ENCODE peak calls at places on chromosomes 7 and 10, in four cellular contexts. K is endothelial cell; P is astrocyte; N is CD4-positive, alpha-beta T cell. M is an unnamed sample.

GRCh38 chr10:117005454-117006055 is 568 bp upstream of the SHTN1 start:
- DNase-seq in K (peak; percentile 30), P (no peak), N (no peak), M (peak; percentile 55)

GRCh38 chr7:7884855-7885254 is 83.7 kb upstream of the GLCCI1 start:
- DNase-seq in K (no peak), P (peak; percentile 51), N (no peak), M (no peak)

GRCh38 chr10:36148207-36148606 is 506.1 kb upstream of the FZD8 start:
- DNase-seq in K (no peak), P (no peak), N (no peak), M (no peak)

GRCh38 chr7:116353614-116354013 is 143.3 kb downstream of the TES start:
- DNase-seq in K (no peak), P (peak; percentile 18), N (no peak), M (no peak)

GRCh38 chr10:49034925-49035324 is 80.4 kb downstream of the VSTM4 start:
- DNase-seq in K (no peak), P (no peak), N (no peak), M (no peak)

GRCh38 chr7:28389504-28390385 is 22.6 kb upstream of the CREB5 start:
- DNase-seq in K (no peak), P (peak; percentile 52), N (no peak), M (no peak)

GRCh38 chr7:52423251-52423650 is 612.2 kb upstream of the POM121L12 start:
- DNase-seq in K (no peak), P (no peak), N (no peak), M (no peak)

GRCh38 chr10:3926675-3927525 is 141.9 kb upstream of the KLF6 start:
- DNase-seq in K (no peak), P (peak; percentile 72), N (no peak), M (no peak)

GRCh38 chr10:57973451-57973850 is 294.2 kb downstream of the IPMK start:
- DNase-seq in K (no peak), P (peak; percentile 45), N (no peak), M (no peak)

GRCh38 chr7:33722383-33723096 is 182.8 kb upstream of the BMPER start:
- DNase-seq in K (no peak), P (peak; percentile 66), N (no peak), M (peak; percentile 34)

GRCh38 chr7:66224171-66224773 is 19.1 kb downstream of the TPST1 start:
- DNase-seq in K (no peak), P (no peak), N (no peak), M (no peak)

GRCh38 chr10:96390460-96390864 is 31.7 kb upstream of the OPALIN start:
- DNase-seq in K (no peak), P (no peak), N (no peak), M (no peak)

GRCh38 chr7:46627038-46627315 is 705.9 kb upstream of the IGFBP3 start:
- DNase-seq in K (no peak), P (peak; percentile 20), N (no peak), M (no peak)

GRCh38 chr7:148700693-148701092 is 2.0 kb downstream of the CUL1 start:
- DNase-seq in K (no peak), P (peak; percentile 56), N (peak; percentile 34), M (no peak)

GRCh38 chr10:104580774-104581675 is 60.1 kb upstream of the SORCS3 start:
- DNase-seq in K (peak; percentile 85), P (peak; percentile 25), N (peak; percentile 67), M (peak; percentile 84)

GRCh38 chr7:149462101-149462520 is 1.2 kb upstream of the ZNF777 start:
- DNase-seq in K (no peak), P (no peak), N (no peak), M (no peak)

GRCh38 chr10:131859341-131860020 is 41.3 kb upstream of the PPP2R2D start:
- DNase-seq in K (no peak), P (no peak), N (no peak), M (no peak)

GRCh38 chr10:99973190-99973589 is 36.6 kb downstream of the DNMBP start:
- DNase-seq in K (no peak), P (no peak), N (no peak), M (no peak)
- TF ChIP-seq CTCF in K (no peak), P (peak; percentile 39), N (no peak), M (no peak)

DNA sequence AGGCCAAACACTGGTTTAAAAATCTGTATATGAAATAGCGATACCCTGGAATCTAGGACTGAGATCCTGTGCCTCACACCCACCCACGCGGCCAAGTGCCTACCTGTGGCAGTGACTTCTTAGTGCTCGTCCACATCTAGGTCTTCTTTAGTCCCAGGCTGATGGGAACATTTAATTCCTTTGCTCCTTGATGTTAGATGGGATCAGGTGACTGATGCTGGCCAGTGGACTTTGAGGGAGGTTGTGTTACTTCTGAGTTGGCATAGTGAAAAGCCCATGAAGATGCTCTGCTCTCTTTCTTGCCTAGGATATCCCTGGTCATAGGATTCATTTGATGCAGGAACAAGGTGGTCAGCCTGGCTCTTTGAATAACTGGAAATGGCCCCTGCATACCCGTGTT is 59.2 kb downstream of the BMPR1A start:
- DNase-seq in K (no peak), P (no peak), N (no peak), M (no peak)
- TF ChIP-seq CTCF in K (no peak), P (no peak), N (no peak), M (no peak)

GRCh38 chr10:6478722-6479121 is 101.4 kb downstream of the PRKCQ start:
- DNase-seq in K (no peak), P (no peak), N (no peak), M (no peak)
- TF ChIP-seq CTCF in K (no peak), P (no peak), N (no peak), M (no peak)

DNA sequence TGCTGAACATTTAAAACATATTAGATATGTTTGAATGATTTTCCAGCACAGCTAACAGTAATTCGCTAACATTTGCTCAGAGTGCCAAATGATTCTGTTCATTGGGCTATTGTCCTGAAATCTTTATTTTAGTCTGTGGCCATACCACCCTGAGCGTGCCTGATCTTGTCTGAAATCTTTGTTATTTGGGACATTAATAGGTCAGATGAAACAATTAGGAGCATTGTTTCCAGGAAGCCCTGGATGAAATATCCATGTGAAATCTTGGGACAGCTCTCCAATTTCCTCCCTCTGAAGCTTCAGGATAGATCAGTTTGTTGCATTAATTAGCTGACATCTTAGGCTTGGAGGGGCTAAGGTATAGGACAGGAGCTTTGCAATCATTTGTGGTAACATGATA is 512.0 kb downstream of the KIF20B start:
- DNase-seq in K (no peak), P (no peak), N (no peak), M (no peak)
- TF ChIP-seq CTCF in K (no peak), P (no peak), N (no peak), M (no peak)

GRCh38 chr10:124742418-124743187 is 1.6 kb downstream of the FAM53B start:
- DNase-seq in K (peak; percentile 43), P (no peak), N (no peak), M (no peak)
- TF ChIP-seq CTCF in K (no peak), P (peak; percentile 25), N (no peak), M (no peak)

GRCh38 chr10:10903620-10904019 is 114.1 kb upstream of the CELF2 start:
- DNase-seq in K (no peak), P (no peak), N (no peak), M (no peak)
- TF ChIP-seq CTCF in K (no peak), P (no peak), N (no peak), M (no peak)

GRCh38 chr10:54940418-54940817 is 139.4 kb upstream of the PCDH15 start:
- DNase-seq in K (no peak), P (no peak), N (no peak), M (no peak)
- TF ChIP-seq CTCF in K (no peak), P (no peak), N (no peak), M (no peak)

DNA sequence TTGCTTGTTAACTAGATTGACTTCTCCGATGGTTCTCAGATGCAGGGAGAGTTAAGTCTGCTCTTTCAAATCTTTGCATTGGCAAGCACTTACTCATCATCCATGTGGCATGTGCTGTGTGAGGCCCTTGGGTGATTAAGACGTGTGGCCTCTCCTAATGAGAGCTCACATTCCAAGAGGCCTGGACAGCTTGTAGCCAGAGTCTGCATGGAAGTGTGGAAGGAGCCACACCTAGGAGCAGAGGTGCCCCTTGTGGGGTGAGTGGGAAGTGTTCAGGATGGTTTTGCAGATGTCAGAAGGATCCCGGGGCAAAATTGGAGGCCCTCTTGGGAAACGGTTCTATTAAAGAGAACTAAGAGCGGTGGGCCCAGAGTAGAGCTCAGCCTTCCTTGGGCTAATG is 225.9 kb downstream of the PAXIP1 start:
- DNase-seq in K (no peak), P (peak; percentile 87), N (no peak), M (no peak)
- TF ChIP-seq CTCF in K (peak; percentile 24), P (peak; percentile 27), N (no peak), M (no peak)

GRCh38 chr10:127919418-127920191 is 12.7 kb downstream of the PTPRE start:
- DNase-seq in K (no peak), P (peak; percentile 93), N (no peak), M (no peak)
- TF ChIP-seq CTCF in K (no peak), P (peak; percentile 35), N (no peak), M (no peak)

DNA sequence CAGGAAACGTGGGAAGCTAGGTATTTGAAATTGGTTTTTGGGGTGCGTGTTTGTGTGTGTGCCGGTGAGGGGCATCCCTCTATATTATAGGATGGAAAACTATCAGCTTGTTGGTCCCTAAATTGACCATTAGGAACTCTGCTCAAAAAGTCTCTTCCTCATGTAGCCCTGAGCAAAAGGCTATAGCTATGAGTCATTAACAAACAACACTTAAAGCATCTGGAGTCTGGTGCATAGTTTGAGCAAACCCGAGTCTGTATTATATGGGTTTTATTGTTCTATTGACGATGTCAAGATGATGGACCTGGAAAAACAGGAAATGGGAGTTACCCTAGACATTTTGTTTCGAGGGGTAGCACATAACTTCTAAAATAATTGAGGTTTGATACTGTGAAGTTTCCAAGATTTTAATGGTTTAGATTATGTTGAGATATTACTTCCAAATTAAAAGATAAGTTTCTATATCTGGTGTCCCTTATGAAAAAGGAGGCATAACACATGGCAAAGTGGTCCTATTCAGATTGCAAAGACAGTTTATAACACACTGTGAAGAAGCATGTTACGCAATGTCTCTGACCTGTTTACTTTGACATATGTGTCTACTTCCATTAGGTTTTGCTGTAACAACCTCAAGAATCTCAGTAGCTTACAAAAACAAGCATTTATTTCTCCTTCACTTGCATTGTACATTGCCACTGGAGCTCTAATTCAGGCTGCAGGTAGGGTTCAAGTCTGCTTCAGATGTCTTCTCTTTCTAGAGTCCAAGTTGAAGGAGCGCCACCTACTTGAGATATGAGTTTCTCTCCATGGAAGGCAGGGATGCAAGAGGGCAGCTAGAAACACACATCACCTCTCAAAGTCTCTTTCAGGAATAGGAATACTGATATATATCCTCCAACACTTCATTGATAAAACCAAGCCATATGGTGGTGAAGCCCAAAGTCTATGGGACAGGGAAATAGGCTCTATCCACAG is 357.7 kb downstream of the PHF14 start:
- DNase-seq in K (no peak), P (no peak), N (no peak), M (no peak)
- TF ChIP-seq CTCF in K (no peak), P (no peak), N (no peak), M (no peak)